ENCODE peak calls at places on chromosomes 5 and 9, in ten cellular contexts. N, G, E, Z, J, X, U, D, F and Y are unnamed samples.

GRCh38 chr9:77156646-77157371 is 20.5 kb upstream of the VPS13A start:
- DNase-seq in N (no peak), G (no peak), E (no peak), Z (no peak), J (no peak), X (no peak), U (no peak), D (no peak), F (no peak), Y (no peak)

GRCh38 chr9:26530841-26531240 is 361.8 kb downstream of the CAAP1 start:
- DNase-seq in N (no peak), G (no peak), E (no peak), Z (no peak), J (no peak), X (no peak), U (no peak), D (no peak), F (no peak), Y (no peak)

GRCh38 chr5:72171667-72172066 is 64.4 kb downstream of the MAP1B start:
- DNase-seq in N (no peak), G (no peak), E (no peak), Z (no peak), J (no peak), X (no peak), U (no peak), D (no peak), F (peak), Y (no peak)

GRCh38 chr5:68548959-68549676 is 333.6 kb downstream of the PIK3R1 start:
- DNase-seq in N (peak), G (no peak), E (no peak), Z (no peak), J (peak), X (no peak), U (peak), D (no peak), F (peak), Y (no peak)

GRCh38 chr5:115414406-115415142 is 118.1 kb upstream of the CCDC112 start:
- DNase-seq in N (peak), G (no peak), E (no peak), Z (no peak), J (no peak), X (no peak), U (peak), D (no peak), F (no peak), Y (no peak)

GRCh38 chr5:9067129-9067528 is 478.7 kb downstream of the SEMA5A start:
- DNase-seq in N (no peak), G (no peak), E (no peak), Z (no peak), J (no peak), X (no peak), U (no peak), D (no peak), F (no peak), Y (no peak)

GRCh38 chr5:138944527-138945322 is 69.6 kb upstream of the LRRTM2 start:
- DNase-seq in N (no peak), G (no peak), E (no peak), Z (peak), J (no peak), X (no peak), U (no peak), D (peak), F (no peak), Y (peak)

GRCh38 chr9:4090491-4090890 is 209.4 kb downstream of the GLIS3 start:
- DNase-seq in N (no peak), G (no peak), E (no peak), Z (no peak), J (no peak), X (no peak), U (no peak), D (no peak), F (no peak), Y (no peak)

GRCh38 chr5:154191467-154192261 is 1.1 kb downstream of the GALNT10 start:
- DNase-seq in N (peak), G (no peak), E (no peak), Z (no peak), J (no peak), X (no peak), U (no peak), D (no peak), F (peak), Y (no peak)

GRCh38 chr9:33858346-33858869 is 41.4 kb downstream of the UBE2R2 start:
- DNase-seq in N (peak), G (no peak), E (no peak), Z (no peak), J (no peak), X (no peak), U (no peak), D (peak), F (no peak), Y (no peak)

GRCh38 chr5:8912106-8912505 is 633.8 kb downstream of the SEMA5A start:
- DNase-seq in N (peak), G (no peak), E (no peak), Z (no peak), J (no peak), X (no peak), U (no peak), D (no peak), F (no peak), Y (no peak)

GRCh38 chr9:78044189-78044588 is 12.6 kb upstream of the GNAQ start:
- DNase-seq in N (no peak), G (no peak), E (no peak), Z (peak), J (no peak), X (no peak), U (no peak), D (no peak), F (no peak), Y (no peak)

GRCh38 chr9:95009459-95009858 is 283.0 kb downstream of the AOPEP start:
- DNase-seq in N (no peak), G (no peak), E (no peak), Z (no peak), J (no peak), X (no peak), U (no peak), D (no peak), F (no peak), Y (no peak)

GRCh38 chr5:154038241-154038603 is 488 bp downstream of the FAM114A2 start:
- DNase-seq in N (no peak), G (peak), E (peak), Z (no peak), J (peak), X (peak), U (peak), D (peak), F (peak), Y (peak)

GRCh38 chr5:168066536-168067208 is 224.8 kb upstream of the WWC1 start:
- DNase-seq in N (no peak), G (no peak), E (no peak), Z (no peak), J (no peak), X (no peak), U (no peak), D (no peak), F (no peak), Y (no peak)

GRCh38 chr9:127796225-127796813 is 6.4 kb upstream of the FPGS start:
- DNase-seq in N (peak), G (no peak), E (peak), Z (peak), J (no peak), X (peak), U (peak), D (no peak), F (peak), Y (peak)

GRCh38 chr9:2228132-2228531 is 213.0 kb downstream of the SMARCA2 start:
- DNase-seq in N (no peak), G (no peak), E (peak), Z (no peak), J (no peak), X (no peak), U (no peak), D (no peak), F (peak), Y (peak)

GRCh38 chr5:4095918-4096630 is 500.4 kb downstream of the IRX1 start:
- DNase-seq in N (no peak), G (no peak), E (no peak), Z (no peak), J (no peak), X (no peak), U (no peak), D (no peak), F (no peak), Y (no peak)

GRCh38 chr5:135883026-135883425 is 12.6 kb downstream of the IL9 start:
- DNase-seq in N (no peak), G (no peak), E (no peak), Z (no peak), J (no peak), X (no peak), U (no peak), D (no peak), F (no peak), Y (no peak)

GRCh38 chr5:36414869-36415282 is 113.2 kb upstream of the RANBP3L start:
- DNase-seq in N (peak), G (no peak), E (no peak), Z (no peak), J (no peak), X (no peak), U (no peak), D (no peak), F (no peak), Y (no peak)

GRCh38 chr9:95764920-95765319 is 110.6 kb upstream of the ERCC6L2 start:
- DNase-seq in N (no peak), G (peak), E (no peak), Z (no peak), J (no peak), X (no peak), U (no peak), D (no peak), F (no peak), Y (no peak)

GRCh38 chr5:10631597-10631996 is 67.7 kb downstream of the ANKRD33B start:
- DNase-seq in N (no peak), G (no peak), E (no peak), Z (no peak), J (no peak), X (no peak), U (no peak), D (no peak), F (no peak), Y (no peak)
- H3K4me3 ChIP-seq in N (no peak), G (no peak), E (no peak), Z (no peak), J (no peak), X (no peak), U (no peak), D (peak), F (no peak), Y (no peak)

GRCh38 chr9:110580850-110581249 is 1.3 kb upstream of the SVEP1 start:
- DNase-seq in N (peak), G (no peak), E (no peak), Z (no peak), J (no peak), X (no peak), U (no peak), D (no peak), F (no peak), Y (no peak)

GRCh38 chr9:110582156-110582555 is 2.6 kb upstream of the SVEP1 start:
- DNase-seq in N (no peak), G (no peak), E (no peak), Z (no peak), J (no peak), X (no peak), U (no peak), D (no peak), F (no peak), Y (no peak)

GRCh38 chr9:110579763-110580255 is 268 bp upstream of the SVEP1 start:
- DNase-seq in N (peak), G (no peak), E (no peak), Z (no peak), J (peak), X (no peak), U (peak), D (no peak), F (peak), Y (no peak)

GRCh38 chr9:110578575-110578895 is 1.0 kb downstream of the SVEP1 start:
- DNase-seq in N (no peak), G (no peak), E (no peak), Z (no peak), J (no peak), X (no peak), U (no peak), D (no peak), F (no peak), Y (no peak)

GRCh38 chr9:110578896-110579752 is at the start of gene SVEP1:
- DNase-seq in N (peak), G (no peak), E (peak), Z (no peak), J (peak), X (peak), U (peak), D (peak), F (peak), Y (no peak)
- TF ChIP-seq POLR2A in N (peak), G (no peak), E (no peak), Z (no peak), J (no peak), X (no peak), U (no peak), D (no peak), F (no peak), Y (no peak)

GRCh38 chr5:27220752-27221151 is 182.4 kb upstream of the CDH9 start:
- DNase-seq in N (no peak), G (no peak), E (no peak), Z (no peak), J (no peak), X (no peak), U (no peak), D (no peak), F (no peak), Y (no peak)
- H3K4me3 ChIP-seq in N (no peak), G (no peak), E (no peak), Z (no peak), J (no peak), X (no peak), U (no peak), D (no peak), F (peak), Y (no peak)

GRCh38 chr9:129633207-129633606 is 7.2 kb downstream of the NTMT1 start:
- DNase-seq in N (no peak), G (no peak), E (no peak), Z (no peak), J (no peak), X (no peak), U (no peak), D (no peak), F (no peak), Y (no peak)

GRCh38 chr9:129637673-129638439 is 4.1 kb downstream of the ASB6 start:
- DNase-seq in N (no peak), G (no peak), E (no peak), Z (no peak), J (no peak), X (no peak), U (no peak), D (no peak), F (no peak), Y (no peak)

GRCh38 chr9:129633848-129634247 is 7.9 kb downstream of the NTMT1 start:
- DNase-seq in N (no peak), G (no peak), E (no peak), Z (no peak), J (no peak), X (no peak), U (no peak), D (no peak), F (no peak), Y (no peak)

GRCh38 chr9:129637102-129637501 is 4.8 kb downstream of the ASB6 start:
- DNase-seq in N (no peak), G (no peak), E (no peak), Z (no peak), J (no peak), X (no peak), U (no peak), D (no peak), F (no peak), Y (no peak)

DNA sequence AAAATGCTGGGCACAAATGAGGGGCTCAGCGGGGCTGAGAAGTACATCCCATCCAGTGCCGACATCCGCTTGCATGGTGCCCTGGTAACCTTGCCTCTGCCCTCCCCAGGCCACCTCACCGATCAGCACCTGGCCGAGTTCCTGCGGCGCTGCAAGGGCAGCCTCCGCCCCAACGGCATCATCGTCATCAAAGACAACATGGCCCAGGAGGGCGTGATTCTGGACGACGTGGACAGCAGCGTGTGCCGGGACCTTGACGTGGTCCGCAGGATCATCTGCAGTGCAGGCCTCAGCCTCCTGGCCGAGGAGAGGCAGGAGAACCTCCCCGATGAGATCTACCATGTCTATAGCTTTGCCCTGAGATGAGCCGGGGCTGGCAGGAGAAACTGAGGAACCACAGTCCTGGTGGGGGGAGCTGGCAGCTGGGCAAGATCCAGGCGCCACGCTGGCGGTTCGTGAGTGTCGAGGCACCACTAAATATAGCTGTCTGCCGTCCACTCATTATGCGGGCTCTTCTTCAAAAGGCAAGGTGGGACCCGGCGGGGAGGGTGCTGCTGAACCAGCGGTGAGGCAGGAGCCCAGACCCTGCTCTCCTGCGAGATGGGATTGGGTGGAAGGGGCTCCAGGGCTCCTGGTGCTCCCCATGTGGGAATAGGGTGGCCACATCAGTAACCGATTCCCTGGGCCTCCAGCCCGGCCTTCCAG is 6.7 kb downstream of the ASB6 start:
- DNase-seq in N (no peak), G (no peak), E (no peak), Z (no peak), J (no peak), X (no peak), U (no peak), D (no peak), F (no peak), Y (no peak)
- TF ChIP-seq POLR2A in N (no peak), G (no peak), E (no peak), Z (no peak), J (no peak), X (no peak), U (no peak), D (no peak), F (no peak), Y (no peak)

GRCh38 chr5:132103969-132104391 is 30.4 kb downstream of the CSF2 start:
- DNase-seq in N (no peak), G (no peak), E (no peak), Z (no peak), J (no peak), X (no peak), U (no peak), D (peak), F (no peak), Y (no peak)

GRCh38 chr5:132102101-132102701 is 28.6 kb downstream of the CSF2 start:
- DNase-seq in N (no peak), G (no peak), E (no peak), Z (no peak), J (no peak), X (no peak), U (no peak), D (peak), F (no peak), Y (no peak)

GRCh38 chr5:132104561-132104960 is 31.0 kb downstream of the CSF2 start:
- DNase-seq in N (peak), G (no peak), E (no peak), Z (no peak), J (no peak), X (no peak), U (no peak), D (no peak), F (no peak), Y (no peak)

GRCh38 chr5:132102944-132103343 is 29.4 kb downstream of the CSF2 start:
- DNase-seq in N (no peak), G (no peak), E (no peak), Z (no peak), J (no peak), X (no peak), U (no peak), D (no peak), F (no peak), Y (no peak)

GRCh38 chr5:132103380-132103951 is 29.9 kb downstream of the CSF2 start:
- DNase-seq in N (peak), G (no peak), E (peak), Z (peak), J (peak), X (peak), U (peak), D (peak), F (peak), Y (peak)
- H3K4me3 ChIP-seq in N (no peak), G (no peak), E (no peak), Z (no peak), J (no peak), X (no peak), U (no peak), D (peak), F (no peak), Y (no peak)